ENCODE peak calls at places on chromosomes 1 and 21, in four cellular contexts. U is nephron progenitor cell, Q is fibroblast of mammary gland, V is GM03348. X is an unnamed sample.

GRCh38 chr1:201703646-201704438 is 125.1 kb upstream of the IPO9 start:
- DNase-seq in Q (peak; percentile 83), U (peak; percentile 92), V (peak; percentile 87), X (peak; percentile 94)

GRCh38 chr1:236858203-236858602 is 63.1 kb downstream of the MTR start:
- DNase-seq in U (no peak), Q (no peak), V (no peak), X (no peak)

GRCh38 chr1:29550119-29550841 is 314.0 kb downstream of the PTPRU start:
- DNase-seq in V (no peak), Q (no peak), U (no peak), X (no peak)

GRCh38 chr21:44765231-44766013 is 36.2 kb downstream of the UBE2G2 start:
- DNase-seq in V (no peak), U (no peak), Q (peak; percentile 4), X (no peak)

GRCh38 chr1:94327001-94327685 is 89.8 kb upstream of the ARHGAP29 start:
- DNase-seq in V (peak; percentile 31), U (peak; percentile 67), Q (peak; percentile 67), X (peak; percentile 70)

GRCh38 chr1:205834751-205835150 is 15.2 kb downstream of the PM20D1 start:
- DNase-seq in V (peak; percentile 25), Q (no peak), U (no peak), X (no peak)

GRCh38 chr1:180231506-180232420 is 1.7 kb downstream of the LHX4 start:
- DNase-seq in U (peak; percentile 41), V (no peak), Q (peak; percentile 47), X (no peak)

GRCh38 chr1:243716901-243717300 is 133.1 kb downstream of the AKT3 start:
- DNase-seq in U (no peak), Q (no peak), V (peak; percentile 20), X (peak; percentile 29)

GRCh38 chr1:27504588-27505419 is 14.8 kb upstream of the WASF2 start:
- DNase-seq in V (peak; percentile 81), U (peak; percentile 81), Q (peak; percentile 45), X (peak; percentile 77)

GRCh38 chr1:105343317-105343716 is 1593.6 kb downstream of the AMY1C start:
- DNase-seq in V (no peak), Q (no peak), U (no peak), X (no peak)

GRCh38 chr1:7912743-7913557 is 27.7 kb downstream of the TNFRSF9 start:
- DNase-seq in Q (peak; percentile 25), U (no peak), V (no peak), X (no peak)